ENCODE peak calls at places on chromosome 11, in seven cellular contexts. K is neuronal stem cell, X is IMR-90, T is H9, H is mesenchymal stem cell, Q is trophoblast cell, V is H1. D is an unnamed sample.

GRCh38 chr11:133041165-133041564 is 491.1 kb downstream of the OPCML start:
- DNase-seq in K (no peak), X (no peak), T (no peak), H (no peak), Q (no peak), V (no peak), D (no peak)

GRCh38 chr11:92226331-92227232 is 2.0 kb downstream of the FAT3 start:
- DNase-seq in K (peak; percentile 70), X (no peak), T (peak; percentile 77), H (no peak), Q (no peak), V (no peak), D (peak; percentile 95)

GRCh38 chr11:65290448-65291165 is 24.1 kb upstream of the CDC42EP2 start:
- DNase-seq in K (no peak), X (peak; percentile 100), T (no peak), H (peak; percentile 100), Q (peak; percentile 50), V (no peak), D (no peak)

GRCh38 chr11:125380756-125381445 is 115.2 kb downstream of the FEZ1 start:
- DNase-seq in K (no peak), X (no peak), T (no peak), H (no peak), Q (no peak), V (no peak), D (no peak)

GRCh38 chr11:8805256-8805655 is 105.7 kb upstream of the AKIP1 start:
- DNase-seq in K (no peak), X (no peak), T (no peak), H (no peak), Q (no peak), V (no peak), D (no peak)

GRCh38 chr11:78402842-78403241 is 14.8 kb downstream of the GAB2 start:
- DNase-seq in K (no peak), X (no peak), T (no peak), H (no peak), Q (no peak), V (no peak), D (no peak)

GRCh38 chr11:70476669-70477068 is 78.3 kb downstream of the CTTN start:
- DNase-seq in K (no peak), X (peak; percentile 15), T (no peak), H (no peak), Q (no peak), V (no peak), D (no peak)

GRCh38 chr11:1942541-1943260 is 4.4 kb upstream of the MRPL23 start:
- DNase-seq in K (no peak), X (no peak), T (no peak), H (no peak), Q (no peak), V (no peak), D (no peak)

GRCh38 chr11:62307950-62308349 is 9.1 kb upstream of the SCGB1D4 start:
- DNase-seq in K (no peak), X (no peak), T (no peak), H (no peak), Q (no peak), V (no peak), D (no peak)

GRCh38 chr11:68039526-68040086 is 781 bp downstream of the TCIRG1 start:
- DNase-seq in K (no peak), X (no peak), T (no peak), H (no peak), Q (no peak), V (no peak), D (no peak)

GRCh38 chr11:63599211-63600122 is 14.8 kb downstream of the PLAAT3 start:
- DNase-seq in K (no peak), X (peak; percentile 95), T (no peak), H (peak; percentile 23), Q (peak; percentile 94), V (no peak), D (peak; percentile 23)

GRCh38 chr11:114209343-114209742 is 86.9 kb upstream of the NNMT start:
- DNase-seq in K (peak; percentile 66), X (no peak), T (no peak), H (no peak), Q (no peak), V (no peak), D (no peak)

GRCh38 chr11:2830886-2831285 is 54.7 kb downstream of the CDKN1C start:
- DNase-seq in K (no peak), X (no peak), T (no peak), H (no peak), Q (no peak), V (no peak), D (no peak)

GRCh38 chr11:61647529-61647928 is 32.7 kb upstream of the DAGLA start:
- DNase-seq in K (no peak), X (no peak), T (no peak), H (no peak), Q (no peak), V (no peak), D (no peak)

GRCh38 chr11:33970984-33971466 is 79.1 kb upstream of the LMO2 start:
- DNase-seq in K (peak; percentile 47), X (peak; percentile 50), T (peak; percentile 51), H (peak; percentile 61), Q (peak; percentile 71), V (no peak), D (peak; percentile 75)

GRCh38 chr11:68383976-68384501 is 71.6 kb downstream of the LRP5 start:
- DNase-seq in K (peak; percentile 56), X (peak; percentile 40), T (peak; percentile 76), H (peak; percentile 44), Q (peak; percentile 67), V (peak; percentile 33), D (peak; percentile 73)

GRCh38 chr11:12410006-12410728 is 32.8 kb downstream of the PARVA start:
- DNase-seq in K (no peak), X (peak; percentile 51), T (peak; percentile 49), H (peak; percentile 73), Q (no peak), V (no peak), D (peak; percentile 82)

GRCh38 chr11:11022126-11022730 is 164.4 kb upstream of the ZBED5 start:
- DNase-seq in K (no peak), X (peak; percentile 24), T (no peak), H (no peak), Q (peak; percentile 58), V (no peak), D (no peak)

GRCh38 chr11:2684581-2684980 is 15.2 kb downstream of the KCNQ1OT1 start:
- DNase-seq in K (no peak), X (no peak), T (no peak), H (no peak), Q (peak; percentile 64), V (no peak), D (no peak)

GRCh38 chr11:133966924-133967598 is 10.3 kb upstream of the IGSF9B start:
- DNase-seq in K (no peak), X (no peak), T (peak; percentile 77), H (no peak), Q (peak; percentile 12), V (no peak), D (peak; percentile 50)

GRCh38 chr11:113035708-113036107 is 74.5 kb downstream of the NCAM1 start:
- DNase-seq in K (no peak), X (no peak), T (no peak), H (no peak), Q (no peak), V (no peak), D (no peak)

GRCh38 chr11:1839924-1840779 is 1.4 kb downstream of the TNNI2 start:
- DNase-seq in K (no peak), X (no peak), T (no peak), H (no peak), Q (no peak), V (no peak), D (no peak)

GRCh38 chr11:61392991-61393595 is 706 bp downstream of the TMEM216 start:
- DNase-seq in K (peak; percentile 11), X (peak; percentile 34), T (no peak), H (peak; percentile 50), Q (no peak), V (no peak), D (peak; percentile 61)

GRCh38 chr11:67441082-67441683 is 2.1 kb downstream of the CORO1B start:
- DNase-seq in K (no peak), X (no peak), T (no peak), H (no peak), Q (no peak), V (no peak), D (no peak)

GRCh38 chr11:72120930-72121329 is 8.4 kb upstream of the ANAPC15 start:
- DNase-seq in K (no peak), X (no peak), T (no peak), H (no peak), Q (no peak), V (no peak), D (no peak)

DNA sequence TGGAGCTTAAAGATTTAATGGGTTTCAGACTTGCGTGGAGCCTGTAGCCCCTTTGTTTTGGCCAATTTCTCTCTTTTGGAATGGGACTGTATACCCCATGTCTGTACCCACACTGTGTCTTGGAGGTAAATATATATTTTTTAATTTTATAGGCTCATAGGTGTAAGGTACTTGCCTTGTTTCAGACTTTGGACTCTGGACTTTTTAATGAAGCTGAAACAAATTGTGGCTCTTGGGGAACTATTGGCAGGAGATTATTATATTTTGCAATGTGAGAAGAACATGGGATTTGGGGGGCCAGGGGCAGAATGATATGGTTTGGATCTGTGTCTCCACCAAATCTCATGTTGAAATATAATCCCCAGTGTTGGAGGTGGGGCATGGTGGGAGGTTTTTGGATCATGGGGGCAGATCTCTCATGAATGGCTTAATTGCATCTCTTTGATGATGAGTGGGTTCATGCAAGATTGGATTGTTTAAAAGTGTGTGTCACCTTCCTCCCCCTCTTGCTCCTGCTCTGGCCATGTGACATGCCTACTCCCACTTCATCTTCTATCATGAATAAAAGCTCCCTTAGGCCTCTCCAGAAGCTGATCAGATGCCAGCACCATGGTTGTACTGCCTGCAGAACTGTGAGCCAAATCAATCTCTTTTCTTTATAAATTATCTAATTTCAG is 74.1 kb upstream of the ARHGAP20 start:
- DNase-seq in K (no peak), X (no peak), T (no peak), H (no peak), Q (no peak), V (no peak), D (no peak)
- H3K23ac ChIP-seq in K (no peak overlapping the region), X (no peak overlapping the region), T (no peak overlapping the region), H (no peak overlapping the region), Q (no peak overlapping the region), V (no peak overlapping the region), D (no peak overlapping the region)

GRCh38 chr11:17719028-17719939 is at the start of gene MYOD1:
- DNase-seq in K (no peak), X (no peak), T (peak; percentile 73), H (no peak), Q (peak; percentile 39), V (no peak), D (peak; percentile 51)
- H3K23ac ChIP-seq in K (peak within 1 kb of the TSS; percentile 29), X (no peak within 1 kb of the TSS), T (no peak within 1 kb of the TSS), H (no peak within 1 kb of the TSS), Q (no peak within 1 kb of the TSS), V (no peak within 1 kb of the TSS), D (no peak within 1 kb of the TSS)

GRCh38 chr11:15910761-15911160 is 445.6 kb downstream of the SOX6 start:
- DNase-seq in K (no peak), X (no peak), T (no peak), H (no peak), Q (peak; percentile 18), V (no peak), D (peak; percentile 98)
- H3K23ac ChIP-seq in K (no peak overlapping the region), X (no peak overlapping the region), T (no peak overlapping the region), H (no peak overlapping the region), Q (no peak overlapping the region), V (no peak overlapping the region), D (no peak overlapping the region)

DNA sequence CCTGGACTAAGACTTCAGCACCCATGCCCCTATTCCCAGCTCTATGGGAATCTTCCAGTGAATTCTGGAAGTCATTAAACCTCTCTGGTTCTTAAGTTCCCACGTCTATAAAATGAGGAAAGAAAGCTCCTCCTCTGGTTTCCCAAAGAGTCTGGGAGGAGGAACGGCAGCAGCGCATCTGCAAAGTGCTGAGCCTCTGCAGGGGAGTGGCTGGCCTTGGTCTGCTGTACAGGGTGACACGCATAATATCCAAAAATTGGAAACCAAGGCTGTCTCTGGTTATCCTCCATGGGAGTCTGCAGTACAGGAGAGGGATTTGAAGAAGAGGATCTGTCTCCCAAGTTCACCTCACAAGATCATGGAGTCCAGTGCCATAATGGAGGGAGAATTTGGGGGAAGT is 73.7 kb upstream of the TP53I11 start:
- DNase-seq in K (no peak), X (no peak), T (no peak), H (no peak), Q (no peak), V (no peak), D (no peak)
- H3K23ac ChIP-seq in K (no peak overlapping the region), X (no peak overlapping the region), T (no peak overlapping the region), H (no peak overlapping the region), Q (no peak overlapping the region), V (no peak overlapping the region), D (no peak overlapping the region)